ENCODE peak calls at places on chromosomes 3 and 15, in ten cellular contexts. Q is stimulated activated CD8-positive, alpha-beta memory T cell treated with anti-CD3 and anti-CD28 coated beads, Interleukin-4, amount 100 ng/mL, for 24 hours; A is ELF-1; S is HEK293T; L is heart left ventricle; G is stomach; P is GM18507; T is tibial nerve; C is AG04450; U is GM13977. N is an unnamed sample.

GRCh38 chr15:32743411-32744145 is 25.8 kb downstream of the GREM1 start:
- DNase-seq in Q (no peak), A (peak), S (no peak), L (no peak), G (no peak), P (no peak), T (no peak), C (no peak), U (no peak), N (no peak)

GRCh38 chr3:30658328-30659052 is 52.1 kb downstream of the TGFBR2 start:
- DNase-seq in Q (no peak), A (no peak), S (no peak), L (peak), G (no peak), P (no peak), T (no peak), C (peak), U (no peak), N (peak)

GRCh38 chr3:41932511-41932910 is 29.4 kb downstream of the ULK4 start:
- DNase-seq in Q (no peak), A (no peak), S (no peak), L (no peak), G (no peak), P (no peak), T (no peak), C (no peak), U (no peak), N (no peak)

GRCh38 chr15:51103330-51103729 is 8.6 kb upstream of the TNFAIP8L3 start:
- DNase-seq in Q (no peak), A (no peak), S (no peak), L (no peak), G (no peak), P (no peak), T (no peak), C (peak), U (no peak), N (peak)

GRCh38 chr3:10669490-10670048 is 146.5 kb upstream of the SLC6A11 start:
- DNase-seq in Q (no peak), A (no peak), S (no peak), L (no peak), G (no peak), P (no peak), T (no peak), C (no peak), U (no peak), N (no peak)

GRCh38 chr3:124772081-124772831 is 42.0 kb downstream of the UMPS start:
- DNase-seq in Q (no peak), A (peak), S (no peak), L (peak), G (no peak), P (no peak), T (peak), C (no peak), U (no peak), N (peak)

GRCh38 chr3:145889730-145890129 is 271.3 kb downstream of the PLOD2 start:
- DNase-seq in Q (no peak), A (no peak), S (no peak), L (no peak), G (no peak), P (no peak), T (no peak), C (no peak), U (no peak), N (no peak)

GRCh38 chr3:184584001-184584891 is 22.7 kb downstream of the EPHB3 start:
- DNase-seq in Q (no peak), A (peak), S (no peak), L (no peak), G (no peak), P (no peak), T (no peak), C (no peak), U (no peak), N (peak)

GRCh38 chr15:90079619-90080559 is 22.4 kb downstream of the IDH2 start:
- DNase-seq in Q (no peak), A (no peak), S (no peak), L (no peak), G (no peak), P (no peak), T (no peak), C (no peak), U (no peak), N (no peak)

GRCh38 chr3:170961616-170962400 is 53.4 kb upstream of the EIF5A2 start:
- DNase-seq in Q (no peak), A (peak), S (peak), L (no peak), G (no peak), P (no peak), T (peak), C (peak), U (no peak), N (peak)

GRCh38 chr3:197811343-197811742 is 20.3 kb downstream of the LRCH3 start:
- DNase-seq in Q (no peak), A (no peak), S (no peak), L (peak), G (no peak), P (no peak), T (peak), C (no peak), U (no peak), N (peak)

GRCh38 chr3:71582612-71583568 is 638 bp downstream of the FOXP1 start:
- DNase-seq in Q (peak), A (peak), S (peak), L (peak), G (peak), P (no peak), T (peak), C (no peak), U (peak), N (peak)

GRCh38 chr3:14324224-14324944 is 78.0 kb upstream of the SLC6A6 start:
- DNase-seq in Q (no peak), A (peak), S (no peak), L (no peak), G (no peak), P (no peak), T (no peak), C (no peak), U (no peak), N (peak)

GRCh38 chr3:113536627-113537101 is 4.3 kb downstream of the SIDT1 start:
- DNase-seq in Q (no peak), A (no peak), S (no peak), L (no peak), G (no peak), P (no peak), T (no peak), C (no peak), U (no peak), N (no peak)

GRCh38 chr3:111577798-111578685 is 17.1 kb downstream of the ZBED2 start:
- DNase-seq in Q (no peak), A (peak), S (peak), L (no peak), G (no peak), P (no peak), T (no peak), C (peak), U (peak), N (peak)

GRCh38 chr3:45683417-45684326 is 5.5 kb upstream of the SACM1L start:
- DNase-seq in Q (no peak), A (no peak), S (no peak), L (no peak), G (no peak), P (no peak), T (no peak), C (no peak), U (no peak), N (no peak)

GRCh38 chr3:2392981-2393380 is 294.3 kb downstream of the CNTN4 start:
- DNase-seq in Q (no peak), A (no peak), S (no peak), L (no peak), G (no peak), P (no peak), T (no peak), C (no peak), U (no peak), N (no peak)

GRCh38 chr3:103393395-103394186 is 958.8 kb downstream of the ZPLD1 start:
- DNase-seq in Q (no peak), A (no peak), S (no peak), L (no peak), G (no peak), P (no peak), T (no peak), C (peak), U (no peak), N (peak)